ENCODE peak calls at places on chromosomes 5 and 9, in seven cellular contexts. I, X, H, G, N, U and O are unnamed samples.

GRCh38 chr5:32625106-32625505 is 39.7 kb downstream of the SUB1 start:
- DNase-seq in I (no peak), X (no peak), H (no peak), G (no peak), N (no peak), U (no peak), O (no peak)

GRCh38 chr5:158943057-158943456 is 156.7 kb downstream of the EBF1 start:
- DNase-seq in I (no peak), X (no peak), H (no peak), G (no peak), N (peak; percentile 30), U (no peak), O (no peak)

GRCh38 chr5:83856898-83857297 is 136.2 kb upstream of the HAPLN1 start:
- DNase-seq in I (no peak), X (no peak), H (no peak), G (no peak), N (no peak), U (no peak), O (no peak)

GRCh38 chr9:95204710-95205109 is 112.8 kb downstream of the FANCC start:
- DNase-seq in I (no peak), X (no peak), H (no peak), G (no peak), N (no peak), U (no peak), O (no peak)

GRCh38 chr9:109561137-109561536 is 63.0 kb upstream of the PTPN3 start:
- DNase-seq in I (no peak), X (no peak), H (no peak), G (no peak), N (no peak), U (no peak), O (no peak)

GRCh38 chr9:128005938-128006337 is 25.1 kb upstream of the EEIG1 start:
- DNase-seq in I (no peak), X (no peak), H (no peak), G (peak; percentile 32), N (peak; percentile 39), U (no peak), O (no peak)

GRCh38 chr5:132136906-132137305 is 63.3 kb downstream of the CSF2 start:
- DNase-seq in I (no peak), X (no peak), H (no peak), G (no peak), N (no peak), U (no peak), O (no peak)

GRCh38 chr5:159458217-159458711 is 128.0 kb upstream of the IL12B start:
- DNase-seq in I (no peak), X (no peak), H (no peak), G (no peak), N (no peak), U (no peak), O (no peak)

GRCh38 chr9:21326526-21327139 is 8.6 kb downstream of the KLHL9 start:
- DNase-seq in I (no peak), X (no peak), H (no peak), G (no peak), N (no peak), U (no peak), O (no peak)

GRCh38 chr5:34905564-34905963 is 9.7 kb downstream of the RAD1 start:
- DNase-seq in I (no peak), X (no peak), H (no peak), G (no peak), N (no peak), U (no peak), O (no peak)

GRCh38 chr9:117703538-117703937 is 665 bp upstream of the TLR4 start:
- DNase-seq in I (no peak), X (no peak), H (no peak), G (no peak), N (no peak), U (no peak), O (no peak)

GRCh38 chr9:30846644-30847043 is 1537.8 kb upstream of the ACO1 start:
- DNase-seq in I (no peak), X (no peak), H (no peak), G (no peak), N (no peak), U (no peak), O (no peak)

GRCh38 chr9:95771556-95772280 is 103.8 kb upstream of the ERCC6L2 start:
- DNase-seq in I (no peak), X (no peak), H (no peak), G (no peak), N (no peak), U (peak; percentile 24), O (no peak)

GRCh38 chr5:68803881-68804319 is 289.9 kb upstream of the SLC30A5 start:
- DNase-seq in I (no peak), X (no peak), H (no peak), G (no peak), N (no peak), U (no peak), O (peak; percentile 80)

GRCh38 chr9:21837501-21837900 is 35.1 kb downstream of the MTAP start:
- DNase-seq in I (no peak), X (no peak), H (no peak), G (no peak), N (no peak), U (no peak), O (no peak)

GRCh38 chr9:129415031-129415953 is 205.6 kb downstream of the C9orf50 start:
- DNase-seq in I (no peak), X (no peak), H (no peak), G (no peak), N (peak; percentile 21), U (no peak), O (no peak)

GRCh38 chr5:57302164-57302563 is 128.3 kb downstream of the GPBP1 start:
- DNase-seq in I (no peak), X (peak; percentile 26), H (no peak), G (no peak), N (no peak), U (peak; percentile 64), O (no peak)

GRCh38 chr5:10590226-10591047 is 26.6 kb downstream of the ANKRD33B start:
- DNase-seq in I (no peak), X (no peak), H (no peak), G (no peak), N (no peak), U (no peak), O (no peak)

GRCh38 chr5:115418788-115419187 is 122.3 kb upstream of the CCDC112 start:
- DNase-seq in I (no peak), X (no peak), H (no peak), G (no peak), N (no peak), U (peak; percentile 39), O (no peak)

GRCh38 chr5:95823738-95824609 is 1.4 kb upstream of the GLRX start:
- DNase-seq in I (no peak), X (peak; percentile 68), H (peak; percentile 75), G (no peak), N (peak; percentile 53), U (peak; percentile 69), O (peak; percentile 79)

GRCh38 chr5:10761842-10762165 is 770 bp upstream of the DAP start:
- DNase-seq in I (no peak), X (no peak), H (no peak), G (no peak), N (no peak), U (no peak), O (no peak)

GRCh38 chr5:73938938-73939320 is 312.9 kb downstream of the ARHGEF28 start:
- DNase-seq in I (no peak), X (no peak), H (no peak), G (no peak), N (no peak), U (no peak), O (no peak)

DNA sequence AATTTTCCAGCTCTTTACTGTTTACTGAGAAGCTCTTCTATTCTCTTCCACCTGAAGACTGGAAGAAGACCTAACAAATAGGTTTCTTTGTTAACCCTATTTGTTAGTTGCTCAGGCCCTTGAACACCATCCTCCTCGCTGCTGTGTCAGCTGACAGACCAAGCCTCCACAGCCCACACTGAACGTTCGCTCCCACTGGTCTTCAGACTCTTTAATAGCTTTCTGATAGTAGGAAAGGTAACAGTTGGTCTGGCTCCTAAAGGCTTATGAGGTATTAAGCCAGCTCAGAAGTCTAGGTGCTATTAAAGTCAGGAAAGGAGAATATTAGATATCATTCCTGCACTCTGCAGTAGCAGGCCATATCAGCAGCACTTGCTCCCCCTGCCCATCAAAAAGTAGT is 23.3 kb upstream of the F2R start:
- DNase-seq in I (no peak), X (no peak), H (no peak), G (no peak), N (no peak), U (no peak), O (no peak)
- H3K4me1 ChIP-seq in I (no peaks in the 10 kb centered on the region), X (no peaks in the 10 kb centered on the region), H (no peaks in the 10 kb centered on the region), G (no peaks in the 10 kb centered on the region), N (peaks cover 14% of the 10 kb centered on the region), U (no peaks in the 10 kb centered on the region), O (peaks cover 7% of the 10 kb centered on the region)

GRCh38 chr9:74760031-74760700 is 127.6 kb downstream of the TRPM6 start:
- DNase-seq in I (no peak), X (no peak), H (no peak), G (no peak), N (no peak), U (no peak), O (no peak)

GRCh38 chr9:74765572-74765971 is 122.1 kb downstream of the TRPM6 start:
- DNase-seq in I (no peak), X (no peak), H (no peak), G (no peak), N (no peak), U (no peak), O (no peak)

GRCh38 chr9:74762950-74763349 is 124.8 kb downstream of the TRPM6 start:
- DNase-seq in I (no peak), X (no peak), H (no peak), G (no peak), N (no peak), U (no peak), O (no peak)
- TF ChIP-seq CTCF in I (no peak), X (no peak), H (no peak), G (no peak), N (no peak), U (no peak), O (no peak)

DNA sequence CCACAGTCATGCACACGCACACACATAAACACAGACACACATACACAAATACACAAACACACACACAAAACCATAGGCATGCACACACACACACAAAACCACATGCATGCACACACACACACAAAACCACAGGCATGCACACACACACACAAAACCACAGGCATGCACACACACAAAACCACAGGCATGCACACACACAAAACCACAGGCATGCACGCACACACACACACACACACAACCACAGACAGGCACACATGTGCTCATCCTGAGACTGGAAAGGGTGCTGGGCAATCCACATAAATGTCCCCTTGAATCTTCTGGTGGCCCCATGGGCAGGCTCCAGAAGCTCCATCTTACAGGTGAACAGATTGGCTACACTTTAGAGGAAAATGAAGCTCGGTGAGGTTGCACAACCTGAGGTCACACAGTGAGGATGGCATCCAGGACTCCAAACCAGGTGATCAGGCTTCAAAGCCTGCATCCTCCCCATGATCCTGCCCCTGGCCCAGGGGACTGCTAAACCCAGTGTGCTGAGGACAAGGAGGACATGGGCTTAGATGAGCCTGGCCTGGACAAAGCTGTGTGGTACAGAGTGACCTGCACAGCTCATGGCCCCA is 144.8 kb downstream of the GADD45G start:
- DNase-seq in I (no peak), X (no peak), H (no peak), G (no peak), N (no peak), U (no peak), O (no peak)
- H3K4me3 ChIP-seq in I (no peak overlapping the region), X (no peak overlapping the region), H (no peak overlapping the region), G (no peak overlapping the region), N (no peak overlapping the region), U (no peak overlapping the region), O (no peak overlapping the region)

DNA sequence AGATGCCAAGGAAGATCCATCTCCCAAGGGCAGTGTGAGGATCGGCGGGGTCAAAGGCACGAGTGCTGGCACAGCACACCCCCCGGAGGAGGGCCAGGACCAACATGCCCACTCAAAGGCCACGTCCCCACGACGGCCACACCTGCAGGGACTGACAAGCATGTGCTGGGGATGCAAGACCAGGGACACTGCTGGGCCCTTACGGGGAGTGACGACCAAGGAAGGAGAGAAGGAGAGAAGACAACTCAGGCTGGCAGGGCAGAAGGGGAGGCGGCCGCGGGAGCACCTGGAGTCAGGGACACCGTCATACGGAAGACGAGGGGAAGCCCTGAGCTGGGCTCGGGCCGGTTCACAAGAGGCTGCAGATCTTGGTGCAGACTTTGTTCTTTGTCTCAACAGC is 10.4 kb downstream of the QSOX2 start:
- DNase-seq in I (no peak), X (no peak), H (no peak), G (no peak), N (no peak), U (no peak), O (no peak)
- H3K4me1 ChIP-seq in I (peaks cover 3% of the 10 kb centered on the region), X (no peaks in the 10 kb centered on the region), H (peaks cover 5% of the 10 kb centered on the region), G (no peaks in the 10 kb centered on the region), N (peaks cover 19% of the 10 kb centered on the region), U (no peaks in the 10 kb centered on the region), O (peaks cover 4% of the 10 kb centered on the region)